ENCODE peak calls at places on chromosomes 11 and 22, in six cellular contexts. B is activated CD8-positive, alpha-beta T cell treated with anti-CD3 and anti-CD28 coated beads for 36 hours; V is pancreas; X is omental fat pad; M is coronary artery; W is ascending aorta. I is an unnamed sample.

GRCh38 chr11:47083913-47084312 is 92.8 kb downstream of the ARFGAP2 start:
- DNase-seq in B (no peak), M (no peak), X (no peak), W (no peak), V (no peak), I (no peak)

GRCh38 chr11:112369916-112370315 is 109.3 kb upstream of the PLET1 start:
- DNase-seq in B (no peak), V (no peak), W (no peak), M (no peak), X (no peak), I (no peak)

GRCh38 chr11:130001491-130002351 is 914 bp downstream of the PRDM10 start:
- DNase-seq in B (peak), V (no peak), M (peak), W (no peak), X (no peak), I (peak)

GRCh38 chr22:17264321-17265052 is 45.3 kb upstream of the ADA2 start:
- DNase-seq in B (no peak), V (no peak), X (no peak), W (no peak), M (no peak), I (no peak)

GRCh38 chr11:122748968-122749687 is 89.2 kb upstream of the CRTAM start:
- DNase-seq in B (peak), V (no peak), W (peak), M (no peak), X (no peak), I (peak)

GRCh38 chr11:118912742-118913410 is 12.8 kb downstream of the BCL9L start:
- DNase-seq in V (no peak), B (peak), M (no peak), W (no peak), X (no peak), I (no peak)

GRCh38 chr11:46603704-46604308 is 10.0 kb upstream of the AMBRA1 start:
- DNase-seq in B (no peak), M (no peak), X (no peak), V (no peak), W (no peak), I (peak)

GRCh38 chr11:122656073-122656630 is 630 bp downstream of the UBASH3B start:
- DNase-seq in V (peak), W (no peak), X (no peak), B (peak), M (peak), I (peak)

GRCh38 chr22:19103881-19104821 is 18.1 kb downstream of the DGCR2 start:
- DNase-seq in W (no peak), V (peak), M (no peak), B (no peak), X (no peak), I (no peak)

GRCh38 chr11:65529475-65530156 is 4.7 kb downstream of the SCYL1 start:
- DNase-seq in W (no peak), V (no peak), M (no peak), B (no peak), X (no peak), I (no peak)

GRCh38 chr11:75801362-75802021 is 13.5 kb upstream of the UVRAG start:
- DNase-seq in W (no peak), V (no peak), X (no peak), M (no peak), B (no peak), I (no peak)

GRCh38 chr11:75800728-75801361 is 14.2 kb upstream of the UVRAG start:
- DNase-seq in W (no peak), V (no peak), X (no peak), B (no peak), M (no peak), I (no peak)

GRCh38 chr11:75800136-75800675 is 14.8 kb upstream of the UVRAG start:
- DNase-seq in X (no peak), V (no peak), W (no peak), B (no peak), M (no peak), I (no peak)

GRCh38 chr11:75802022-75802912 is 12.7 kb upstream of the UVRAG start:
- DNase-seq in M (no peak), B (no peak), V (no peak), W (no peak), X (no peak), I (no peak)

GRCh38 chr11:75802913-75803820 is 11.8 kb upstream of the UVRAG start:
- DNase-seq in W (no peak), M (no peak), B (peak), X (peak), V (peak), I (peak)
- TF ChIP-seq CTCF in W (peak), M (peak), B (peak), X (peak), V (peak), I (peak)

DNA sequence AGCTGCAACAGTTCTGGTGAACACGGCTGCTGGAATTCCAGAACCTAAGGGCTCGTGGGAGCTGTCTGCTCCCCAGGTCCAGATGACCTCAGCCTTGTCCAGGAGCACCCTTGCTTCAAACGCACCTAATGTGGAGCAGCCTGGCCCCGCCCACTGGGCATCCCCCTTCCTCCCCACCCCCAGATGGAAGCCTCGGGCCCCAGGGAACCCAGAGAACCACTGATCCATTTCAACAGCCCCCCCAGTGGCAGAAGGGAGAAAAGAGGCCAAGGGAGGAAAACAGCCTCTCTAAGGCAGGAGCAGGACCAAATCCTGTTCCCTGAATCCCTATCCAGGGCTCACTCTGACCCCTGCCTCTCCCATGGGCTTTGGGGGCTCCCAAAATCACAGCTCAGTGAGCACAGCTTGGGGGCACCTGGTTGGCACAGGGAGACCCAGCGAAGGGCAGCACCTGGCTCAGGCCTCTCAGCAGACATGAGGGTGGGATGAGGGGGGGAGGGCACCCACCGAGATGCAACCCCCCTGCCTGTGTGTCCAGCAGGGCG is 1.2 kb downstream of the CYTH4 start:
- DNase-seq in X (no peak), M (no peak), W (no peak), V (no peak), B (peak), I (no peak)
- TF ChIP-seq CTCF in X (no peak), M (no peak), W (no peak), V (no peak), B (no peak), I (peak)

DNA sequence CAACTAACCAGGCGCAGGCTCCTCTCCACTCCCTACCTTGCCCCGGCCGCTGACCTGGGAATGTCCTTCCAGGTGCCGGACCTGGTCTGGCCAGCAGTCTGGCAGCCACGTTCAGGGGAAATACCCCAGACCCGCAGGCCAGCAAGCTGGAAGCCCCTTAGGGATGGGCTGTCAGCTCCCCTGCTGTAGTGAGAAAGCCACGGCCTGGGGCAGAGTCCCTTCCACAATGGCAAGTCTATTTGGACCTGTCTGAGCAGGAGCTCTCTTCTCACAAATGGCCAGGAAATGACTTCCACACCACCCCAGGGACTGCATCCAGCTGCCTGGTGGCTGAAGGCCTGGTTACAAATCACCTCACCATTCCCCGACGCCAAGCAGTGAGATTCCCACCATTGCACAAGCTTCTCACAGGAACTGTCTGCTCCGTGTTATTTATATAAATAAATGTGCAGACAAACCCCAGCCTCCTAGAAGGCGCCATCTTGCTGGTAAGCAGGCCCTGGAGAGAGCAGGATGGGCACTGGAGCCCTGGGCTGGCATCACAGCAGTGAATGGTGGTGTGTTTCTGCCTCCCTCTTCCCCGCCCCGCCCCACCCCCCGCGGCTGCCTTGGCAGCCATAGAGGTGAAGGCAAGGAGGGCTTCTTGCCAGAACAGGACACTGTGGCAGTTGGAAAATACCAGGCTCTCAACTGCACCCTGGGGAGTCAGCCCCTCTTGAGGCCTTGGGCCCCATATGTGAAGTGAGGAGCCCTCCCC is 23.7 kb downstream of the RSPH14 start:
- DNase-seq in W (no peak), M (no peak), B (no peak), V (no peak), X (no peak), I (no peak)
- TF ChIP-seq CTCF in W (no peak), M (no peak), B (no peak), V (no peak), X (no peak), I (no peak)

GRCh38 chr22:21449531-21450319 is 17.5 kb upstream of the TMEM191C start:
- DNase-seq in V (peak), W (no peak), X (no peak), M (peak), B (no peak), I (no peak)

GRCh38 chr22:21448627-21449416 is 18.4 kb upstream of the TMEM191C start:
- DNase-seq in M (no peak), W (no peak), X (no peak), V (peak), B (no peak), I (no peak)

GRCh38 chr22:21451545-21452520 is 15.4 kb upstream of the TMEM191C start:
- DNase-seq in M (no peak), W (no peak), B (no peak), X (no peak), V (peak), I (no peak)

GRCh38 chr22:21450858-21451331 is 16.3 kb upstream of the TMEM191C start:
- DNase-seq in B (no peak), V (peak), W (no peak), M (no peak), X (no peak), I (no peak)

GRCh38 chr22:21450320-21450831 is 16.8 kb upstream of the TMEM191C start:
- DNase-seq in B (no peak), M (no peak), W (no peak), V (peak), X (no peak), I (no peak)
- TF ChIP-seq CTCF in B (no peak), M (no peak), W (no peak), V (no peak), X (no peak), I (peak)

DNA sequence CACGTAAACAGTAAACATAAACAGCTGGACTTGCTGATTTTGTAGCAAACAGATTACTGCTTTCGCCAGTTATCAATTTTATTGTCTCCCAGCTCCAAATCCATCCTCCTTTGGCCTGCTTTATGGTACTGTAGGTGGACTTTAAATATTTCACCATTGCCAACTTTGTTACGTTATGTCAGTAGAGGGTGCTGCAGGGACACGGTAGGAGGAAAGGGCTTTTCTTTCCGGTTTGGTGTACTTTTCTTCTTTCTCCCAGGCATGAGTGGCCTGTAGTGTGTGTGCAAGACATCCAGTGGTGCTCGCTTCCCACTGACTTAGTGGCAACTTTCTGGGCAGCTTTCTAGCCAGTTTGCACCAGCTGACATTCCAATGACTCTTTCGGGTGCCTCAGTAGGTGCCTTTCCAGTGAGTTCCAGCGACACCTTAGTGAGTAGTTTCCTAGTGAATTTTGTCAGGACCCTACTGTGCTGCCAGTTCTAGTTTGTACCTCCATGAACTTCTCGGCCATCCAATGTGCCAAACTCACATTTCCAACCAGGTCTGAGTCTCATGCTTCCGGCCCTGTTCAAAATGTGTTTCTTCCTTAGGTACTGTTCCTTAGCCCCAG is 267.6 kb upstream of the TENM4 start:
- DNase-seq in W (no peak), M (no peak), X (no peak), V (no peak), B (no peak), I (peak)
- TF ChIP-seq CTCF in W (no peak), M (no peak), X (no peak), V (no peak), B (no peak), I (peak)

GRCh38 chr11:132746305-132746704 is 786.0 kb downstream of the OPCML start:
- DNase-seq in W (no peak), V (no peak), X (no peak), M (no peak), B (no peak), I (no peak)
- TF ChIP-seq CTCF in W (no peak), V (no peak), X (no peak), M (no peak), B (no peak), I (no peak)

DNA sequence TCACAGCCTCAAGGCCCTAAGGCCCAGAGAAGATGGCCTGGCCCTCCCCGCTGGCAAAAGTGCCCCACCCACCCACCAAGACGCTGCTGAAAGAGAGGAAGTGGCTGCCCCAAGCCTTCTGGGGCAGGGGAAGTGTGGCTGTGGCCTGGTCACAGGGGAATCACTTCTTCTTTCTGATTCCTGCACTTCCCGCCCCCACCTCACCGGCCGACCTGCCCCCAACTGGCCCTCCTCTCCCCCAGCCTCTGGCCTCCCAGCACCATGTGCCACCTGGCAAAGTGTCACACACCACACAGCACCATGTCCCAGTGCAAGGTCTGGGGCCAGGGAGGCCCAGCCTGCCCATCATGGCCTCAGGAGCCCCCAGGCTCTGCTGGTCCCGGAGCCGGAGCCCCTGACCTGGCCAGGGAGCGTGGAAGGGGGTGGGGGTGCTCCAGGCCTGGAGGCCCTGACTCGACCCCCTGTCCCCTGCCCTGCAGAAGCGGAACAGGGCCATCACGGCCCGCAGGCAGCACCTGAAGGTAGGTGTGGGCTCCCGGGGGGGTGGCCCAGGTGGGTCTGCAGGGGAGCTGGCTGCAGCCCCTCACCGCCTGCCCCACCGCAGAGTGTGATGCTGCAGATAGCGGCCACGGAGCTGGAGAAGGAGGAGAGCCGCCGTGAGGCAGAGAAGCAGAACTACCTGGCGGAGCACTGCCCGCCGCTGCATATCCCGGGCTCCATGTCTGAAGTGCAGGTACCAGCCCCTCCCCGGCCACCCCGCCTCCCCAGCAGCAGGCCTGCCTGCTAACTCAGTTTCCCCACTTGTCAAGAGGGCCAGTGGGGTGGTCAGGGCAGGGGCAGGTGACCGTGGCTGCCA is 1.4 kb downstream of the TNNI2 start:
- DNase-seq in B (no peak), V (no peak), W (no peak), X (no peak), M (no peak), I (peak)
- TF ChIP-seq CTCF in B (no peak), V (no peak), W (no peak), X (no peak), M (no peak), I (no peak)

GRCh38 chr22:22558972-22559603 is at the start of gene PRAME:
- DNase-seq in M (no peak), X (no peak), B (peak), V (peak), W (no peak), I (peak)
- TF ChIP-seq CTCF in M (no peak), X (no peak), B (peak), V (peak), W (no peak), I (peak)

I was measured in GM13977.